ENCODE peak calls at places on chromosomes 7 and 10, in seven cellular contexts. One of them, this sample, is unnamed.
A peak's percentile ranks its signal among the peaks of the same experiment; 100 is the strongest.

GRCh38 chr10:10598297-10598696 is 419.4 kb upstream of the CELF2 start:
- DNase-seq in Peyer's patch: no peak
- DNase-seq in body of pancreas: no peak
- DNase-seq in NB4: no peak
- DNase-seq in adrenal gland: no peak
- DNase-seq in A549: no peak
- DNase-seq in IMR-90: no peak
- DNase-seq in this sample: no peak

GRCh38 chr7:55247466-55247865 is 117.7 kb upstream of the LANCL2 start:
- DNase-seq in adrenal gland: peak; percentile 50
- DNase-seq in A549: no peak
- DNase-seq in body of pancreas: no peak
- DNase-seq in Peyer's patch: no peak
- DNase-seq in IMR-90: peak; percentile 65
- DNase-seq in NB4: no peak
- DNase-seq in this sample: no peak

GRCh38 chr10:51010977-51011376 is 63.3 kb upstream of the PRKG1 start:
- DNase-seq in adrenal gland: peak; percentile 32
- DNase-seq in IMR-90: peak; percentile 54
- DNase-seq in body of pancreas: peak; percentile 31
- DNase-seq in A549: peak; percentile 38
- DNase-seq in Peyer's patch: no peak
- DNase-seq in NB4: peak; percentile 49
- DNase-seq in this sample: no peak

GRCh38 chr7:145016068-145016467 is 180.2 kb upstream of the TPK1 start:
- DNase-seq in adrenal gland: no peak
- DNase-seq in Peyer's patch: no peak
- DNase-seq in body of pancreas: no peak
- DNase-seq in A549: no peak
- DNase-seq in IMR-90: no peak
- DNase-seq in NB4: peak; percentile 27
- DNase-seq in this sample: no peak

GRCh38 chr7:5484921-5485320 is 61.3 kb upstream of the TNRC18 start:
- DNase-seq in NB4: no peak
- DNase-seq in IMR-90: no peak
- DNase-seq in body of pancreas: no peak
- DNase-seq in Peyer's patch: no peak
- DNase-seq in A549: no peak
- DNase-seq in adrenal gland: no peak
- DNase-seq in this sample: no peak

GRCh38 chr7:7699970-7700369 is 18.4 kb downstream of the RPA3 start:
- DNase-seq in IMR-90: no peak
- DNase-seq in Peyer's patch: no peak
- DNase-seq in A549: no peak
- DNase-seq in adrenal gland: no peak
- DNase-seq in body of pancreas: no peak
- DNase-seq in NB4: no peak
- DNase-seq in this sample: no peak

GRCh38 chr7:6367701-6368211 is 80.0 kb downstream of the DAGLB start:
- DNase-seq in IMR-90: peak; percentile 77
- DNase-seq in A549: no peak
- DNase-seq in NB4: peak; percentile 80
- DNase-seq in body of pancreas: no peak
- DNase-seq in adrenal gland: no peak
- DNase-seq in Peyer's patch: no peak
- DNase-seq in this sample: no peak

GRCh38 chr10:44671321-44671720 is 239.8 kb upstream of the TMEM72 start:
- DNase-seq in adrenal gland: no peak
- DNase-seq in IMR-90: no peak
- DNase-seq in body of pancreas: no peak
- DNase-seq in NB4: no peak
- DNase-seq in Peyer's patch: no peak
- DNase-seq in A549: no peak
- DNase-seq in this sample: no peak

GRCh38 chr10:126243976-126244375 is 144.3 kb downstream of the ADAM12 start:
- DNase-seq in IMR-90: peak; percentile 95
- DNase-seq in NB4: no peak
- DNase-seq in adrenal gland: no peak
- DNase-seq in body of pancreas: no peak
- DNase-seq in Peyer's patch: no peak
- DNase-seq in A549: no peak
- DNase-seq in this sample: no peak

GRCh38 chr7:140564643-140565042 is 76.0 kb downstream of the DENND2A start:
- DNase-seq in IMR-90: no peak
- DNase-seq in adrenal gland: no peak
- DNase-seq in Peyer's patch: no peak
- DNase-seq in NB4: no peak
- DNase-seq in A549: no peak
- DNase-seq in body of pancreas: no peak
- DNase-seq in this sample: no peak

GRCh38 chr10:71850745-71851629 is at the start of gene PSAP:
- DNase-seq in Peyer's patch: peak; percentile 98
- DNase-seq in body of pancreas: peak; percentile 99
- DNase-seq in IMR-90: peak; percentile 97
- DNase-seq in NB4: peak; percentile 98
- DNase-seq in adrenal gland: peak; percentile 100
- DNase-seq in A549: peak; percentile 97
- DNase-seq in this sample: peak; percentile 90
- TF ChIP-seq POLR2A in Peyer's patch: peak; percentile 98
- TF ChIP-seq POLR2A in body of pancreas: peak; percentile 98
- TF ChIP-seq POLR2A in IMR-90: peak; percentile 97
- TF ChIP-seq POLR2A in NB4: peak; percentile 96
- TF ChIP-seq POLR2A in adrenal gland: peak; percentile 98
- TF ChIP-seq POLR2A in A549: peak; percentile 96
- TF ChIP-seq POLR2A in this sample: peak; percentile 98

GRCh38 chr10:71289421-71290130 is 29.5 kb upstream of the SLC29A3 start:
- DNase-seq in IMR-90: no peak
- DNase-seq in adrenal gland: no peak
- DNase-seq in A549: no peak
- DNase-seq in Peyer's patch: no peak
- DNase-seq in NB4: no peak
- DNase-seq in body of pancreas: no peak
- DNase-seq in this sample: no peak

GRCh38 chr10:71291501-71291900 is 27.6 kb upstream of the SLC29A3 start:
- DNase-seq in A549: no peak
- DNase-seq in NB4: no peak
- DNase-seq in body of pancreas: no peak
- DNase-seq in adrenal gland: no peak
- DNase-seq in Peyer's patch: no peak
- DNase-seq in IMR-90: no peak
- DNase-seq in this sample: no peak

GRCh38 chr10:71290331-71290730 is 28.7 kb upstream of the SLC29A3 start:
- DNase-seq in body of pancreas: no peak
- DNase-seq in A549: no peak
- DNase-seq in IMR-90: no peak
- DNase-seq in Peyer's patch: no peak
- DNase-seq in NB4: no peak
- DNase-seq in adrenal gland: no peak
- DNase-seq in this sample: no peak

GRCh38 chr10:71292624-71293445 is 26.2 kb upstream of the SLC29A3 start:
- DNase-seq in A549: no peak
- DNase-seq in adrenal gland: no peak
- DNase-seq in NB4: no peak
- DNase-seq in IMR-90: no peak
- DNase-seq in Peyer's patch: no peak
- DNase-seq in body of pancreas: no peak
- DNase-seq in this sample: no peak

GRCh38 chr10:71290806-71291205 is 28.3 kb upstream of the SLC29A3 start:
- DNase-seq in body of pancreas: no peak
- DNase-seq in A549: no peak
- DNase-seq in Peyer's patch: no peak
- DNase-seq in IMR-90: no peak
- DNase-seq in NB4: peak; percentile 31
- DNase-seq in adrenal gland: no peak
- DNase-seq in this sample: no peak
- TF ChIP-seq CTCF in body of pancreas: no peak
- TF ChIP-seq CTCF in A549: no peak
- TF ChIP-seq CTCF in Peyer's patch: no peak
- TF ChIP-seq CTCF in IMR-90: no peak
- TF ChIP-seq CTCF in NB4: no peak
- TF ChIP-seq CTCF in adrenal gland: no peak
- TF ChIP-seq CTCF in this sample: no peak

GRCh38 chr10:1049425-1049958 is 573 bp upstream of the IDI1 start:
- DNase-seq in adrenal gland: no peak
- DNase-seq in Peyer's patch: no peak
- DNase-seq in A549: no peak
- DNase-seq in IMR-90: no peak
- DNase-seq in NB4: no peak
- DNase-seq in body of pancreas: no peak
- DNase-seq in this sample: no peak

GRCh38 chr10:1048349-1048731 is 579 bp downstream of the IDI1 start:
- DNase-seq in adrenal gland: peak; percentile 73
- DNase-seq in body of pancreas: peak; percentile 48
- DNase-seq in A549: no peak
- DNase-seq in Peyer's patch: peak; percentile 62
- DNase-seq in IMR-90: peak; percentile 57
- DNase-seq in NB4: no peak
- DNase-seq in this sample: no peak

GRCh38 chr10:1047937-1048336 is 982 bp downstream of the IDI1 start:
- DNase-seq in NB4: peak; percentile 18
- DNase-seq in Peyer's patch: no peak
- DNase-seq in A549: no peak
- DNase-seq in body of pancreas: no peak
- DNase-seq in IMR-90: no peak
- DNase-seq in adrenal gland: peak; percentile 49
- DNase-seq in this sample: no peak

GRCh38 chr10:1050145-1050544 is 1.2 kb upstream of the IDI1 start:
- DNase-seq in A549: no peak
- DNase-seq in IMR-90: peak; percentile 42
- DNase-seq in Peyer's patch: no peak
- DNase-seq in body of pancreas: no peak
- DNase-seq in adrenal gland: peak; percentile 54
- DNase-seq in NB4: peak; percentile 42
- DNase-seq in this sample: no peak

DNA sequence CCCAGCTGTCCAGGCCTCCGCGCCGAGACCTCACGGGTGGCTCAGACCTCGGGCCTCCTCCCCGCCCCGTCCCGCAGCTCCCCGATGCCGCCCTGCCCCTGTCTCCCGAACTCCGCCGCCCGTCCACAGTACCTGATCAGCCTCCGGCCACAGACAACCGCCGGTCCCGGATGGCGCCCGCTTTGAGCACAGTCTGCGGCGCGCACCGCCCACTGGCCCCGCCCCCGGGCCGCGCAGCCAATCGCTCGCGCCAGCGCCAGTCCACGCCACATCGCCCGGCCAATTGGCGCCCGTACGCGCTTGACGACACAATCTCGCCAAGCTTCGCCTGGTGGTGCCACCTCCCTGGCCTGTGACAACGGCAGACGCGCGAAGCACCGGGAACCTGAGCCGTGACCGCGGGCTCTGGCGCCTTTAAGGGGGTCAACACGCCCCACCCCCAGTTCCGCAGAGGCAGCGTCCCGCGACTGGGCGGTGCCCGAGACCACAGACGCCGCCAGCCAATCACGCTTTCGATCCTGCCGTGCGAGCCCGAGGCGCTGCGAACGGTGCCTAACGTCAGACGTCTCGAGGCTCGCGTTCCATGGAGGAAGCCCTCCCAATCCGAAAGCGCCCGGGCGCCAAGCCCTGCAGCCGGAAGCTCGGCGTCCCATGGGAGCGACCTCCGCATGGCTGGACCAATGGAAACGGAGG is at the start of gene IDI1:
- DNase-seq in NB4: peak; percentile 96
- DNase-seq in IMR-90: peak; percentile 98
- DNase-seq in Peyer's patch: peak; percentile 96
- DNase-seq in adrenal gland: peak; percentile 99
- DNase-seq in body of pancreas: peak; percentile 98
- DNase-seq in A549: peak; percentile 97
- DNase-seq in this sample: peak; percentile 95
- TF ChIP-seq POLR2A in NB4: peak; percentile 81
- TF ChIP-seq POLR2A in IMR-90: peak; percentile 99
- TF ChIP-seq POLR2A in Peyer's patch: peak; percentile 97
- TF ChIP-seq POLR2A in adrenal gland: peak; percentile 97
- TF ChIP-seq POLR2A in body of pancreas: peak; percentile 94
- TF ChIP-seq POLR2A in A549: peak; percentile 92
- TF ChIP-seq POLR2A in this sample: no peak

GRCh38 chr10:72480861-72481260 is 126.1 kb upstream of the DNAJB12 start:
- DNase-seq in adrenal gland: peak; percentile 69
- DNase-seq in IMR-90: no peak
- DNase-seq in Peyer's patch: no peak
- DNase-seq in body of pancreas: no peak
- DNase-seq in A549: no peak
- DNase-seq in NB4: no peak
- DNase-seq in this sample: no peak
- TF ChIP-seq CTCF in adrenal gland: no peak
- TF ChIP-seq CTCF in IMR-90: no peak
- TF ChIP-seq CTCF in Peyer's patch: no peak
- TF ChIP-seq CTCF in body of pancreas: no peak
- TF ChIP-seq CTCF in A549: no peak
- TF ChIP-seq CTCF in NB4: no peak
- TF ChIP-seq CTCF in this sample: no peak

This sample was measured in esophagus squamous epithelium.